ENCODE peak calls at places on chromosomes 1 and 21, in five cellular contexts. One of them, this sample, is unnamed. For H3K4me1, the result is how much of the 10 kb centered on the place peaks cover.

GRCh38 chr1:92965003-92965402 is 3.7 kb upstream of the DIPK1A start:
- DNase-seq in pancreas: no peak
- DNase-seq in heart left ventricle: no peak
- DNase-seq in endodermal cell: no peak
- DNase-seq in mammary epithelial cell: no peak
- DNase-seq in this sample: no peak

GRCh38 chr1:24244519-24245268 is 57.6 kb upstream of the IFNLR1 start:
- DNase-seq in mammary epithelial cell: no peak
- DNase-seq in endodermal cell: no peak
- DNase-seq in pancreas: no peak
- DNase-seq in heart left ventricle: no peak
- DNase-seq in this sample: no peak

GRCh38 chr1:219713981-219714381 is 101.1 kb upstream of the ZC3H11B start:
- DNase-seq in mammary epithelial cell: no peak
- DNase-seq in heart left ventricle: no peak
- DNase-seq in pancreas: no peak
- DNase-seq in endodermal cell: no peak
- DNase-seq in this sample: no peak

GRCh38 chr1:181114574-181115366 is 26.3 kb downstream of the IER5 start:
- DNase-seq in heart left ventricle: no peak
- DNase-seq in pancreas: no peak
- DNase-seq in mammary epithelial cell: no peak
- DNase-seq in endodermal cell: no peak
- DNase-seq in this sample: no peak

GRCh38 chr1:55039342-55040082 is at the start of gene PCSK9:
- DNase-seq in pancreas: peak
- DNase-seq in endodermal cell: peak
- DNase-seq in heart left ventricle: no peak
- DNase-seq in mammary epithelial cell: peak
- DNase-seq in this sample: no peak

GRCh38 chr1:230285351-230285750 is 140.8 kb downstream of the PGBD5 start:
- DNase-seq in pancreas: peak
- DNase-seq in endodermal cell: no peak
- DNase-seq in heart left ventricle: no peak
- DNase-seq in mammary epithelial cell: no peak
- DNase-seq in this sample: peak

GRCh38 chr1:78143152-78143551 is 97.4 kb downstream of the GIPC2 start:
- DNase-seq in heart left ventricle: no peak
- DNase-seq in pancreas: no peak
- DNase-seq in mammary epithelial cell: no peak
- DNase-seq in endodermal cell: no peak
- DNase-seq in this sample: no peak

GRCh38 chr1:224643653-224644052 is 27.5 kb downstream of the CNIH3 start:
- DNase-seq in heart left ventricle: no peak
- DNase-seq in endodermal cell: peak
- DNase-seq in pancreas: no peak
- DNase-seq in mammary epithelial cell: no peak
- DNase-seq in this sample: no peak

GRCh38 chr1:169113613-169114119 is 7.2 kb downstream of the ATP1B1 start:
- DNase-seq in endodermal cell: peak
- DNase-seq in heart left ventricle: no peak
- DNase-seq in pancreas: no peak
- DNase-seq in mammary epithelial cell: peak
- DNase-seq in this sample: no peak

GRCh38 chr1:19468397-19468956 is 16.9 kb downstream of the CAPZB start:
- DNase-seq in mammary epithelial cell: no peak
- DNase-seq in heart left ventricle: peak
- DNase-seq in endodermal cell: no peak
- DNase-seq in pancreas: no peak
- DNase-seq in this sample: no peak

GRCh38 chr1:247540536-247540935 is 4.3 kb upstream of the OR2C3 start:
- DNase-seq in endodermal cell: no peak
- DNase-seq in pancreas: no peak
- DNase-seq in heart left ventricle: no peak
- DNase-seq in mammary epithelial cell: no peak
- DNase-seq in this sample: no peak

GRCh38 chr1:109312978-109313775 is 6.4 kb upstream of the MYBPHL start:
- DNase-seq in heart left ventricle: no peak
- DNase-seq in pancreas: no peak
- DNase-seq in mammary epithelial cell: no peak
- DNase-seq in endodermal cell: peak
- DNase-seq in this sample: peak

GRCh38 chr1:97038410-97038809 is 316.8 kb downstream of the PTBP2 start:
- DNase-seq in mammary epithelial cell: peak
- DNase-seq in pancreas: no peak
- DNase-seq in heart left ventricle: no peak
- DNase-seq in endodermal cell: no peak
- DNase-seq in this sample: no peak

GRCh38 chr1:209839875-209840491 is 12.2 kb downstream of the UTP25 start:
- DNase-seq in pancreas: no peak
- DNase-seq in heart left ventricle: no peak
- DNase-seq in mammary epithelial cell: peak
- DNase-seq in endodermal cell: no peak
- DNase-seq in this sample: no peak

GRCh38 chr1:41689596-41689995 is 205.1 kb upstream of the EDN2 start:
- DNase-seq in pancreas: no peak
- DNase-seq in mammary epithelial cell: no peak
- DNase-seq in endodermal cell: no peak
- DNase-seq in heart left ventricle: no peak
- DNase-seq in this sample: no peak

GRCh38 chr1:167148388-167148787 is 54.5 kb downstream of the STYXL2 start:
- DNase-seq in pancreas: no peak
- DNase-seq in heart left ventricle: no peak
- DNase-seq in endodermal cell: peak
- DNase-seq in mammary epithelial cell: no peak
- DNase-seq in this sample: no peak

GRCh38 chr1:64505232-64505943 is 35.5 kb downstream of the CACHD1 start:
- DNase-seq in heart left ventricle: peak
- DNase-seq in pancreas: peak
- DNase-seq in mammary epithelial cell: no peak
- DNase-seq in endodermal cell: peak
- DNase-seq in this sample: no peak

GRCh38 chr1:113452921-113453770 is 62.8 kb downstream of the MAGI3 start:
- DNase-seq in mammary epithelial cell: peak
- DNase-seq in heart left ventricle: no peak
- DNase-seq in endodermal cell: no peak
- DNase-seq in pancreas: no peak
- DNase-seq in this sample: no peak

GRCh38 chr1:30713211-30713770 is 10.1 kb downstream of the MATN1 start:
- DNase-seq in heart left ventricle: no peak
- DNase-seq in pancreas: no peak
- DNase-seq in endodermal cell: no peak
- DNase-seq in mammary epithelial cell: no peak
- DNase-seq in this sample: no peak

GRCh38 chr1:205444931-205445652 is 10.8 kb downstream of the BLACAT1 start:
- DNase-seq in heart left ventricle: no peak
- DNase-seq in pancreas: no peak
- DNase-seq in endodermal cell: peak
- DNase-seq in mammary epithelial cell: no peak
- DNase-seq in this sample: peak

GRCh38 chr1:26553942-26554682 is 24.6 kb downstream of the RPS6KA1 start:
- DNase-seq in endodermal cell: no peak
- DNase-seq in mammary epithelial cell: no peak
- DNase-seq in heart left ventricle: no peak
- DNase-seq in pancreas: no peak
- DNase-seq in this sample: no peak

GRCh38 chr1:153192697-153193096 is 10.5 kb upstream of the LELP1 start:
- DNase-seq in pancreas: no peak
- DNase-seq in endodermal cell: peak
- DNase-seq in mammary epithelial cell: peak
- DNase-seq in heart left ventricle: no peak
- DNase-seq in this sample: no peak

GRCh38 chr1:15152318-15153183 is 996 bp upstream of the TMEM51 start:
- DNase-seq in pancreas: peak
- DNase-seq in heart left ventricle: peak
- DNase-seq in mammary epithelial cell: peak
- DNase-seq in endodermal cell: peak
- DNase-seq in this sample: peak

GRCh38 chr1:205792481-205792881 is 17.2 kb upstream of the RAB29 start:
- DNase-seq in heart left ventricle: no peak
- DNase-seq in endodermal cell: no peak
- DNase-seq in mammary epithelial cell: no peak
- DNase-seq in pancreas: no peak
- DNase-seq in this sample: no peak

GRCh38 chr21:37915516-37915915 is 741 bp downstream of the KCNJ6 start:
- DNase-seq in heart left ventricle: no peak
- DNase-seq in pancreas: no peak
- DNase-seq in mammary epithelial cell: peak
- DNase-seq in endodermal cell: no peak
- DNase-seq in this sample: no peak

GRCh38 chr1:209565759-209566678 is 17.5 kb upstream of the CAMK1G start:
- DNase-seq in mammary epithelial cell: peak
- DNase-seq in pancreas: peak
- DNase-seq in heart left ventricle: peak
- DNase-seq in endodermal cell: peak
- DNase-seq in this sample: peak

GRCh38 chr1:241551759-241552638 is 19.8 kb downstream of the KMO start:
- DNase-seq in pancreas: no peak
- DNase-seq in heart left ventricle: peak
- DNase-seq in mammary epithelial cell: no peak
- DNase-seq in endodermal cell: no peak
- DNase-seq in this sample: no peak

GRCh38 chr21:46255758-46256337 is 27.3 kb upstream of the LSS start:
- DNase-seq in heart left ventricle: no peak
- DNase-seq in endodermal cell: no peak
- DNase-seq in mammary epithelial cell: no peak
- DNase-seq in pancreas: no peak
- DNase-seq in this sample: no peak

GRCh38 chr21:45535341-45536081 is 6.7 kb downstream of the SLC19A1 start:
- DNase-seq in pancreas: no peak
- DNase-seq in endodermal cell: peak
- DNase-seq in mammary epithelial cell: no peak
- DNase-seq in heart left ventricle: peak
- DNase-seq in this sample: no peak

GRCh38 chr1:150981177-150981804 is 801 bp upstream of the ANXA9 start:
- DNase-seq in heart left ventricle: no peak
- DNase-seq in endodermal cell: peak
- DNase-seq in mammary epithelial cell: peak
- DNase-seq in pancreas: no peak
- DNase-seq in this sample: no peak

GRCh38 chr1:147171399-147172167 is 687 bp downstream of the PRKAB2 start:
- DNase-seq in heart left ventricle: no peak
- DNase-seq in mammary epithelial cell: no peak
- DNase-seq in pancreas: no peak
- DNase-seq in endodermal cell: no peak
- DNase-seq in this sample: no peak

GRCh38 chr1:161834967-161835366 is 68.8 kb downstream of the ATF6 start:
- DNase-seq in mammary epithelial cell: peak
- DNase-seq in pancreas: no peak
- DNase-seq in heart left ventricle: no peak
- DNase-seq in endodermal cell: no peak
- DNase-seq in this sample: no peak

DNA sequence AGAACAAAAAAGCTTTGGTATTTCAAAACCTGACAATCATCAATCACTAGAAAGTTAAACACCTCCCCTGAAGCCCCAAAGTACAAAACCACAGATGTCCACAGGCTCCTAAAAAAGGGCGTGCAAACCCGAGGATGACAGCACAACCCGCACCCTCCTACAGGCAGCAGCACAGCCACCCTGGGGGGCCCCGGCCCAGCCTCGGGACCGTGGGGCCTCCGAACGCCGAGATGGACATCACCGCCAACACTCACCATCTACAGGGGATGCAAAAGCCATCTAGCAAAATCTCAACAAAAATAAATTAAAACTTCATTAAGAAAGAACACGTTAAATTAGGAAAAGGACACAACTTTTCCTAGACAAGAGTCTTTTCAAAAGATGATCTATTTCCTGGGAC is 6.6 kb downstream of the KIAA2013 start:
- DNase-seq in pancreas: no peak
- DNase-seq in endodermal cell: no peak
- DNase-seq in mammary epithelial cell: no peak
- DNase-seq in heart left ventricle: no peak
- DNase-seq in this sample: no peak
- H3K4me1 ChIP-seq in pancreas: under half
- H3K4me1 ChIP-seq in endodermal cell: under half
- H3K4me1 ChIP-seq in mammary epithelial cell: under half
- H3K4me1 ChIP-seq in heart left ventricle: under half
- H3K4me1 ChIP-seq in this sample: under half

GRCh38 chr21:31650930-31651329 is 8.6 kb upstream of the SOD1 start:
- DNase-seq in heart left ventricle: no peak
- DNase-seq in endodermal cell: no peak
- DNase-seq in mammary epithelial cell: no peak
- DNase-seq in pancreas: no peak
- DNase-seq in this sample: no peak

GRCh38 chr21:31644648-31645047 is 14.8 kb upstream of the SOD1 start:
- DNase-seq in endodermal cell: peak
- DNase-seq in mammary epithelial cell: no peak
- DNase-seq in pancreas: no peak
- DNase-seq in heart left ventricle: no peak
- DNase-seq in this sample: no peak

DNA sequence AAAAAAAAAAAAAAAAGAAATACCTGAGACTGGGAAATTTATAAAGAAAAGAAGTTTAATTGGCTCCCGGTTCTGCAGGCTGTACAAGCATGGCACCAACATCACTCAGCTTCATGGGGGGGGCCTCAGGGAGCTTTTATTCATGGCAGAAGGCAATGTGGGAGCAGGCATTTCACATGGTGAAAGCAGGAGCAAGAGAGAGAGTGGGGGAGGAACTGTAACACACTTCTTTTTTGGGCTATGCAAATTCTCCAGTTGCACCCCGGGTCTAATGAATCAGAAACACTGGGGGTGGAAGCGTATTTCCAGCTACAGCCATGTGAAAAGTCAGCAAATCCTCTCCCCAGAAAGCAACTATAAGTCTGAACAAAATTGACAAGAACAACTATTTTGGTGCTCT is 11.8 kb upstream of the SOD1 start:
- DNase-seq in heart left ventricle: no peak
- DNase-seq in endodermal cell: peak
- DNase-seq in pancreas: no peak
- DNase-seq in mammary epithelial cell: no peak
- DNase-seq in this sample: no peak
- H3K27ac ChIP-seq in heart left ventricle: no peak
- H3K27ac ChIP-seq in endodermal cell: no peak
- H3K27ac ChIP-seq in pancreas: no peak
- H3K27ac ChIP-seq in mammary epithelial cell: no peak
- H3K27ac ChIP-seq in this sample: no peak

GRCh38 chr1:53470155-53470554 is 11.0 kb downstream of the DMRTB1 start:
- DNase-seq in heart left ventricle: peak
- DNase-seq in pancreas: peak
- DNase-seq in endodermal cell: peak
- DNase-seq in mammary epithelial cell: peak
- DNase-seq in this sample: peak
- TF ChIP-seq CTCF in heart left ventricle: peak
- TF ChIP-seq CTCF in pancreas: peak
- TF ChIP-seq CTCF in endodermal cell: peak
- TF ChIP-seq CTCF in mammary epithelial cell: peak
- TF ChIP-seq CTCF in this sample: peak

DNA sequence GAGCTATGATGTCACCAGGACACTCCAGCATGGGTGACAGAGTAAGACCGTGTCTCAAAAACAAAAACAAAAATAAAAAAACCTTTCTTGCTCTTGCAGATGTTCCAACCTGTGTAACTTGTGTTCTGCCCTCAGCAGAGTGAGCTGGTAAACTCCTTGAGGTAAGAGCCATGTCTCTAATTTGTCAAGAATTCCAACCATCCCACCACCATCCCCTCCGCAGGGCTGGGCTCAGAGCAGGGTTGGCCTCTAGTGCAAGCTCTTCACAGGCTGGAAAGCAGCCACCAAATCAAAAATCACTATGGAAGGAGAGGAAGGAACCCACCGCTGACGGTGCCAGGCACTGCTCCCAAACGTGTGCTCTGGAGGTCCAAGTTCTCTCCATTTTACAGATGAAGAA is 9.5 kb downstream of the PLEKHA6 start:
- DNase-seq in endodermal cell: no peak
- DNase-seq in pancreas: no peak
- DNase-seq in mammary epithelial cell: no peak
- DNase-seq in heart left ventricle: no peak
- DNase-seq in this sample: no peak
- H3K4me1 ChIP-seq in endodermal cell: under half
- H3K4me1 ChIP-seq in pancreas: under half
- H3K4me1 ChIP-seq in mammary epithelial cell: under half
- H3K4me1 ChIP-seq in heart left ventricle: under half
- H3K4me1 ChIP-seq in this sample: under half